ENCODE peak calls at places on chromosomes 11 and 22, in four cellular contexts. One of them, this sample, is unnamed.

GRCh38 chr22:23520875-23521441 is 59.1 kb downstream of the IGLL1 start:
- DNase-seq in A549: peak
- DNase-seq in NB4: no peak
- DNase-seq in HEK293T: no peak
- DNase-seq in this sample: peak

GRCh38 chr22:23824476-23825245 is 14.1 kb downstream of the DERL3 start:
- DNase-seq in A549: no peak
- DNase-seq in NB4: no peak
- DNase-seq in HEK293T: no peak
- DNase-seq in this sample: no peak

GRCh38 chr22:23277583-23278295 is 97.4 kb downstream of the BCR start:
- DNase-seq in HEK293T: no peak
- DNase-seq in NB4: no peak
- DNase-seq in A549: no peak
- DNase-seq in this sample: no peak

GRCh38 chr11:108926522-108927380 is 261.9 kb downstream of the DDX10 start:
- DNase-seq in NB4: no peak
- DNase-seq in A549: no peak
- DNase-seq in HEK293T: no peak
- DNase-seq in this sample: no peak

GRCh38 chr11:8533332-8533731 is 60.7 kb downstream of the STK33 start:
- DNase-seq in NB4: no peak
- DNase-seq in HEK293T: no peak
- DNase-seq in A549: no peak
- DNase-seq in this sample: no peak

GRCh38 chr11:66157182-66157864 is 87.3 kb downstream of the PACS1 start:
- DNase-seq in HEK293T: no peak
- DNase-seq in NB4: no peak
- DNase-seq in A549: peak
- DNase-seq in this sample: no peak

GRCh38 chr11:19506803-19507466 is 205.7 kb upstream of the NAV2 start:
- DNase-seq in HEK293T: no peak
- DNase-seq in A549: no peak
- DNase-seq in NB4: no peak
- DNase-seq in this sample: no peak

GRCh38 chr11:111510311-111510710 is 1.9 kb downstream of the BTG4 start:
- DNase-seq in A549: no peak
- DNase-seq in NB4: no peak
- DNase-seq in HEK293T: no peak
- DNase-seq in this sample: no peak

GRCh38 chr11:9150501-9150900 is 59.1 kb upstream of the SCUBE2 start:
- DNase-seq in NB4: no peak
- DNase-seq in HEK293T: no peak
- DNase-seq in A549: no peak
- DNase-seq in this sample: no peak

GRCh38 chr11:6365659-6366058 is 24.6 kb upstream of the SMPD1 start:
- DNase-seq in A549: no peak
- DNase-seq in HEK293T: no peak
- DNase-seq in NB4: no peak
- DNase-seq in this sample: peak

GRCh38 chr11:6251120-6251733 is 8.4 kb upstream of the CCKBR start:
- DNase-seq in NB4: peak
- DNase-seq in HEK293T: peak
- DNase-seq in A549: peak
- DNase-seq in this sample: peak

GRCh38 chr11:58394195-58394594 is 12.5 kb downstream of the OR5B3 start:
- DNase-seq in A549: no peak
- DNase-seq in HEK293T: no peak
- DNase-seq in NB4: no peak
- DNase-seq in this sample: no peak

GRCh38 chr22:29519996-29520395 is 33.6 kb downstream of the THOC5 start:
- DNase-seq in HEK293T: no peak
- DNase-seq in NB4: no peak
- DNase-seq in A549: no peak
- DNase-seq in this sample: no peak

GRCh38 chr11:17460406-17460805 is 16.2 kb downstream of the ABCC8 start:
- DNase-seq in A549: no peak
- DNase-seq in NB4: no peak
- DNase-seq in HEK293T: no peak
- DNase-seq in this sample: no peak

GRCh38 chr11:44507896-44508440 is 57.5 kb upstream of the CD82 start:
- DNase-seq in A549: no peak
- DNase-seq in NB4: no peak
- DNase-seq in HEK293T: no peak
- DNase-seq in this sample: no peak

GRCh38 chr22:26066534-26066933 is 102.7 kb upstream of the SEZ6L start:
- DNase-seq in NB4: no peak
- DNase-seq in A549: no peak
- DNase-seq in HEK293T: no peak
- DNase-seq in this sample: no peak

GRCh38 chr11:1827931-1828330 is 6.9 kb upstream of the SYT8 start:
- DNase-seq in A549: no peak
- DNase-seq in NB4: no peak
- DNase-seq in HEK293T: no peak
- DNase-seq in this sample: no peak

GRCh38 chr22:47047321-47048122 is 285.1 kb downstream of the TBC1D22A start:
- DNase-seq in NB4: no peak
- DNase-seq in A549: no peak
- DNase-seq in HEK293T: no peak
- DNase-seq in this sample: no peak

GRCh38 chr11:75384438-75385080 is 14.8 kb upstream of the RPS3 start:
- DNase-seq in NB4: peak
- DNase-seq in HEK293T: peak
- DNase-seq in A549: peak
- DNase-seq in this sample: peak

GRCh38 chr22:20805972-20806471 is 32.1 kb downstream of the SERPIND1 start:
- DNase-seq in NB4: no peak
- DNase-seq in A549: no peak
- DNase-seq in HEK293T: no peak
- DNase-seq in this sample: no peak

GRCh38 chr11:117201906-117202305 is 2.7 kb downstream of the TAGLN start:
- DNase-seq in HEK293T: no peak
- DNase-seq in A549: no peak
- DNase-seq in NB4: no peak
- DNase-seq in this sample: no peak

GRCh38 chr11:76664578-76665061 is 5.9 kb downstream of the LRRC32 start:
- DNase-seq in NB4: no peak
- DNase-seq in HEK293T: no peak
- DNase-seq in A549: no peak
- DNase-seq in this sample: no peak

GRCh38 chr11:30830666-30831065 is 244.5 kb upstream of the MPPED2 start:
- DNase-seq in NB4: no peak
- DNase-seq in A549: no peak
- DNase-seq in HEK293T: no peak
- DNase-seq in this sample: no peak